ENCODE peak calls at places on chromosome 12, in six cellular contexts. O is GM12878, F is H1, K is GM23338, J is K562, T is HepG2. Q is an unnamed sample.
A peak's percentile ranks its signal among the peaks of the same experiment; 100 is the strongest.

GRCh38 chr12:109998241-109998903 is 858 bp upstream of the ANKRD13A start:
- DNase-seq in O (no peak), F (no peak), K (no peak), J (no peak), T (no peak), Q (no peak)

GRCh38 chr12:10033783-10034381 is 3.4 kb downstream of the CLEC9A start:
- DNase-seq in O (no peak), F (no peak), K (peak; percentile 30), J (no peak), T (no peak), Q (no peak)

GRCh38 chr12:123478762-123479161 is 20.8 kb downstream of the SNRNP35 start:
- DNase-seq in O (no peak), F (no peak), K (no peak), J (no peak), T (no peak), Q (no peak)

GRCh38 chr12:24902521-24903304 is 46.2 kb downstream of the BCAT1 start:
- DNase-seq in O (no peak), F (no peak), K (peak; percentile 79), J (no peak), T (no peak), Q (peak; percentile 54)

GRCh38 chr12:65876898-65877721 is 52.8 kb downstream of the HMGA2 start:
- DNase-seq in O (no peak), F (no peak), K (peak; percentile 74), J (no peak), T (peak; percentile 49), Q (peak; percentile 22)

GRCh38 chr12:93090768-93091172 is 161.7 kb upstream of the EEA1 start:
- DNase-seq in O (no peak), F (no peak), K (no peak), J (no peak), T (no peak), Q (no peak)

GRCh38 chr12:126899926-126900792 is 1366.8 kb upstream of the TMEM132C start:
- DNase-seq in O (no peak), F (no peak), K (no peak), J (no peak), T (no peak), Q (no peak)

GRCh38 chr12:99706736-99707473 is 59.4 kb downstream of the GARIN6 start:
- DNase-seq in O (no peak), F (no peak), K (no peak), J (no peak), T (no peak), Q (no peak)

GRCh38 chr12:104411826-104412626 is 44.7 kb upstream of the CHST11 start:
- DNase-seq in O (no peak), F (no peak), K (no peak), J (peak; percentile 43), T (no peak), Q (no peak)

GRCh38 chr12:39912211-39912980 is 193.5 kb downstream of the SLC2A13 start:
- DNase-seq in O (no peak), F (no peak), K (peak; percentile 6), J (no peak), T (peak; percentile 18), Q (no peak)

GRCh38 chr12:100703337-100703736 is 91.2 kb upstream of the ANO4 start:
- DNase-seq in O (no peak), F (no peak), K (no peak), J (no peak), T (no peak), Q (no peak)

GRCh38 chr12:6950401-6950801 is 755 bp upstream of the PTPN6 start:
- DNase-seq in O (no peak), F (no peak), K (no peak), J (peak; percentile 36), T (no peak), Q (no peak)

GRCh38 chr12:43599066-43599465 is 47.1 kb upstream of the ADAMTS20 start:
- DNase-seq in O (no peak), F (no peak), K (no peak), J (no peak), T (no peak), Q (no peak)

GRCh38 chr12:28114488-28114887 is 75.8 kb upstream of the CCDC91 start:
- DNase-seq in O (no peak), F (no peak), K (no peak), J (no peak), T (no peak), Q (no peak)

GRCh38 chr12:119011231-119011630 is 29.9 kb downstream of the SRRM4 start:
- DNase-seq in O (no peak), F (no peak), K (no peak), J (no peak), T (no peak), Q (no peak)

GRCh38 chr12:67430708-67431335 is 161.7 kb downstream of the CAND1 start:
- DNase-seq in O (no peak), F (no peak), K (peak; percentile 47), J (no peak), T (no peak), Q (peak; percentile 20)

GRCh38 chr12:96749978-96750377 is 157.1 kb upstream of the NEDD1 start:
- DNase-seq in O (no peak), F (peak; percentile 5), K (peak; percentile 51), J (no peak), T (no peak), Q (peak; percentile 21)

GRCh38 chr12:27525373-27525772 is 1.4 kb downstream of the PPFIBP1 start:
- DNase-seq in O (no peak), F (no peak), K (peak; percentile 85), J (no peak), T (no peak), Q (peak; percentile 25)

GRCh38 chr12:23099104-23099503 is 474.1 kb downstream of the ETNK1 start:
- DNase-seq in O (no peak), F (no peak), K (peak; percentile 7), J (no peak), T (no peak), Q (no peak)

GRCh38 chr12:12542964-12543363 is 19.7 kb downstream of the DUSP16 start:
- DNase-seq in O (no peak), F (no peak), K (no peak), J (no peak), T (no peak), Q (no peak)
- TF ChIP-seq CREB1 in O (no peak), F (no peak), K (no peak), J (no peak), T (no peak), Q (no peak)

DNA sequence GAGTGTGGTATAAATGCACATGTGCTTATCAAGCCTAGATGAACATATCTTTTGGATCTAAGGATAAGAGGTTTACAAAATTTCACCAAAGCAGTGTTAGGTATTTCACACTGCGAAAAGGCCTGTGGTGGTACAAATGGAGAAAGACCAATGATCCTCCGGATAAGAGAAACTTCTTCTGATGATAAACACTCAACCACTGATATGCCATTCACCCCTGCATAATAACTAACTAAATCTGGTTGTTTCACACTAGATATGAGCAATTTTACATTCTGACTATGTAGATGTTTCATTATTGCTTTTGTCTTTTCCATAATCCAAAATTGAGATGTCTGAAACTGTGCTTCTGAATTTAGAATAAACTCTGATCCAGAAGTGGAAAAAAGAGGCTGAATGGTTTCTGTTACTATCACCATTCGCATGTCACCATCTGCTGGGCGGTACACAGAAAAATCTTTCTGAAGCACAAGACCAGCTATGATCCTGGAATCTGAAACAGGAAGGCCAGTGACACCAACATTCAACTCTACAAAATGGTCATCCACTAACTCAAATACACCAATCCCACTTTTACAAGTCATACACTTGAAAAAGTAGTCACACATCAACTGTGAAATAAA is 1.3 kb downstream of the BBS10 start:
- DNase-seq in O (peak; percentile 25), F (no peak), K (no peak), J (peak; percentile 17), T (peak; percentile 50), Q (no peak)
- TF ChIP-seq CREB1 in O (no peak), F (no peak), K (no peak), J (no peak), T (no peak), Q (no peak)

GRCh38 chr12:71662861-71663560 is 637 bp downstream of the ZFC3H1 start:
- DNase-seq in O (no peak), F (no peak), K (peak; percentile 73), J (peak; percentile 38), T (peak; percentile 22), Q (peak; percentile 64)
- TF ChIP-seq CREB1 in O (peak; percentile 87), F (no peak), K (no peak), J (peak; percentile 26), T (no peak), Q (no peak)

DNA sequence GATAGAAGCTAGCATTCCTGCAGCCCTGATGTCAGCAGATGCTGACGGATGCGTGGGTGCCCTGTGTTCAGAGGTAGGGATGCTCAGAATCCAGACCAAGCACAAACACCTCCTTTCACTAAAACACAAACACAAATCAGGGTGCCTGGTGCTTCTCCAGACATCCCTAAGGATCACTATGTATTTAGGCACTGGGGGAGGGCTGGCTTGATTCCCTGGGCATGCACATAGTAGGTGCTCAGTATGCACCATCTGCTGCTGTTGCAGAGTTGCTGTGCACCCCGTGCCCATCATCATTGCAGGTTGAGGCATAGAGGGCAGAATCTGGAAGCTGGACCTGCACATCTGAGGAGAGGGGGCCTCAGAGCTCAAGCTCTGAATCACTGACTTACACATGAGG is 114.8 kb downstream of the PHETA1 start:
- DNase-seq in O (no peak), F (no peak), K (no peak), J (no peak), T (no peak), Q (no peak)
- TF ChIP-seq CREB1 in O (no peak), F (no peak), K (no peak), J (no peak), T (no peak), Q (no peak)

GRCh38 chr12:116727902-116728301 is 10.0 kb downstream of the SPRING1 start:
- DNase-seq in O (no peak), F (no peak), K (no peak), J (no peak), T (no peak), Q (no peak)

GRCh38 chr12:116735951-116736599 is 1.8 kb downstream of the SPRING1 start:
- DNase-seq in O (no peak), F (no peak), K (no peak), J (no peak), T (peak; percentile 82), Q (no peak)

GRCh38 chr12:116734156-116734768 is 3.6 kb downstream of the SPRING1 start:
- DNase-seq in O (no peak), F (no peak), K (no peak), J (no peak), T (peak; percentile 89), Q (no peak)

GRCh38 chr12:116735084-116735483 is 2.8 kb downstream of the SPRING1 start:
- DNase-seq in O (no peak), F (no peak), K (no peak), J (no peak), T (no peak), Q (no peak)

GRCh38 chr12:116731801-116732200 is 6.1 kb downstream of the SPRING1 start:
- DNase-seq in O (no peak), F (no peak), K (no peak), J (no peak), T (no peak), Q (no peak)
- TF ChIP-seq CREB1 in O (no peak), F (no peak), K (no peak), J (no peak), T (no peak), Q (no peak)

Q was measured in WTC11.